ENCODE peak calls at places on chromosomes 2 and 18, in five cellular contexts. N, K, F, S and I are unnamed samples.

GRCh38 chr18:944440-944839 is 39.8 kb downstream of the ADCYAP1 start:
- DNase-seq in S (no peak), N (no peak), K (no peak), F (no peak), I (no peak)

GRCh38 chr2:152542344-152542994 is 174.8 kb downstream of the PRPF40A start:
- DNase-seq in K (no peak), N (no peak), S (no peak), F (no peak), I (no peak)

GRCh38 chr2:140454717-140455116 is 1674.5 kb upstream of the NXPH2 start:
- DNase-seq in N (peak; percentile 36), S (no peak), F (no peak), K (no peak), I (no peak)

GRCh38 chr2:147297820-147298219 is 547.0 kb upstream of the ACVR2A start:
- DNase-seq in N (no peak), K (no peak), S (no peak), F (no peak), I (no peak)

GRCh38 chr2:108616731-108617161 is 82.5 kb downstream of the LIMS1 start:
- DNase-seq in S (peak; percentile 49), K (no peak), F (no peak), N (no peak), I (peak; percentile 34)

GRCh38 chr2:134140251-134140661 is 113.6 kb upstream of the MGAT5 start:
- DNase-seq in F (no peak), K (no peak), N (no peak), S (no peak), I (peak; percentile 33)

GRCh38 chr2:170812716-170813585 is 3.7 kb upstream of the GAD1 start:
- DNase-seq in S (peak; percentile 37), N (peak; percentile 55), K (peak; percentile 95), F (no peak), I (peak; percentile 26)

GRCh38 chr18:33802955-33803354 is 224.9 kb downstream of the ASXL3 start:
- DNase-seq in K (no peak), N (no peak), S (peak; percentile 21), F (no peak), I (peak; percentile 74)

GRCh38 chr2:216274194-216274593 is 98.1 kb downstream of the MARCHF4 start:
- DNase-seq in N (no peak), F (no peak), K (no peak), S (no peak), I (no peak)

GRCh38 chr2:55871637-55872036 is 51.9 kb downstream of the EFEMP1 start:
- DNase-seq in N (no peak), K (no peak), S (no peak), F (no peak), I (no peak)

GRCh38 chr2:174336403-174337336 is 1.9 kb downstream of the SP9 start:
- DNase-seq in F (no peak), S (no peak), N (no peak), K (peak; percentile 86), I (peak; percentile 54)

GRCh38 chr18:48441405-48441881 is 32.3 kb upstream of the ZBTB7C start:
- DNase-seq in K (no peak), N (no peak), S (peak; percentile 46), F (peak; percentile 43), I (peak; percentile 76)

GRCh38 chr2:2800697-2801096 is 469.6 kb upstream of the MYT1L start:
- DNase-seq in N (no peak), K (no peak), F (no peak), S (no peak), I (no peak)

GRCh38 chr2:121735520-121736074 is 1.1 kb downstream of the NIFK start:
- DNase-seq in S (no peak), F (no peak), K (no peak), N (no peak), I (no peak)

GRCh38 chr2:162318280-162319222 is at the start of gene IFIH1:
- DNase-seq in K (peak; percentile 74), N (peak; percentile 68), S (peak; percentile 81), F (peak; percentile 83), I (peak; percentile 84)

GRCh38 chr2:221680548-221680947 is 108.4 kb upstream of the EPHA4 start:
- DNase-seq in N (no peak), F (no peak), K (no peak), S (no peak), I (no peak)

GRCh38 chr2:203656522-203657287 is 49.7 kb upstream of the CD28 start:
- DNase-seq in F (peak; percentile 38), S (peak; percentile 80), N (no peak), K (peak; percentile 48), I (peak; percentile 31)

GRCh38 chr18:69358197-69358895 is 42.3 kb upstream of the DOK6 start:
- DNase-seq in F (no peak), S (no peak), N (no peak), K (no peak), I (no peak)

GRCh38 chr2:2234398-2234797 is 96.7 kb downstream of the MYT1L start:
- DNase-seq in N (no peak), K (peak; percentile 22), F (no peak), S (no peak), I (no peak)

GRCh38 chr2:177165103-177165583 is 47.5 kb upstream of the HNRNPA3 start:
- DNase-seq in K (peak; percentile 43), F (no peak), N (no peak), S (no peak), I (no peak)

GRCh38 chr18:46273861-46274260 is 169.7 kb downstream of the HAUS1 start:
- DNase-seq in K (peak; percentile 46), F (no peak), N (no peak), S (peak; percentile 43), I (no peak)

GRCh38 chr2:80258321-80258720 is 46.2 kb downstream of the LRRTM1 start:
- DNase-seq in S (no peak), K (no peak), F (no peak), N (no peak), I (no peak)

GRCh38 chr2:170421175-170421687 is 243.3 kb downstream of the MYO3B start:
- DNase-seq in K (no peak), N (no peak), F (no peak), S (no peak), I (no peak)

GRCh38 chr18:49558356-49558755 is 3.5 kb upstream of the LIPG start:
- DNase-seq in N (no peak), K (no peak), F (no peak), S (no peak), I (no peak)

GRCh38 chr2:168166902-168167510 is 80.4 kb downstream of the STK39 start:
- DNase-seq in N (no peak), K (no peak), F (no peak), S (no peak), I (no peak)

GRCh38 chr2:25347846-25348245 is 6.1 kb upstream of the DNMT3A start:
- DNase-seq in F (no peak), N (peak; percentile 16), K (no peak), S (no peak), I (no peak)

DNA sequence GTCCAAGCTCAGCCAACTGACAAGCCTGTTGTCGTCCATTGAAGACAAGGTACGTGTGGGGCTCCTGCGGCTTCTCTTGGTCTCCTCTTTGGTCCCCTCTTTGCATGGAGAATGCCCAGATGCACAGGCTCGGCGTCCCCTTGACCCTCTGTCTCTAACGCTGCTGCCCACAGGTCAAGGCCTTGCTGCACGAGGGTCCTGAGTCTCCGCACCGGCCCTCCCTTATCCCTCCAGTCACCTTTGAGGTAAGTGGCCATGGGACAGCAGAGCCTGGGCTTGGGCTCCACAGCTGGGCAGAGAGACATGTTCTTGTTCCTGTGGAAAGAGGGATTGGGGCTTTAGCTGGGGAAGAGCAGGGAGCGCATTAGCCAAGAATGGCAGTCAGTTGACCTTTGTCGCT is 86.1 kb downstream of the INPP5D start:
- DNase-seq in K (no peak), F (no peak), N (no peak), S (no peak), I (no peak)
- H3K27ac ChIP-seq in K (no peak overlapping the region), F (no peak overlapping the region), N (no peak overlapping the region), S (no peak overlapping the region), I (no peak overlapping the region)

GRCh38 chr2:197878792-197879191 is 74.4 kb downstream of the PLCL1 start:
- DNase-seq in N (no peak), S (no peak), F (no peak), K (peak; percentile 44), I (no peak)

GRCh38 chr2:197875736-197876135 is 71.3 kb downstream of the PLCL1 start:
- DNase-seq in S (no peak), N (no peak), F (no peak), K (peak; percentile 46), I (no peak)

GRCh38 chr2:197873293-197873701 is 68.9 kb downstream of the PLCL1 start:
- DNase-seq in K (peak; percentile 85), S (no peak), F (peak; percentile 35), N (peak; percentile 32), I (no peak)

GRCh38 chr2:197877038-197877437 is 72.6 kb downstream of the PLCL1 start:
- DNase-seq in S (no peak), K (no peak), N (no peak), F (no peak), I (no peak)

DNA sequence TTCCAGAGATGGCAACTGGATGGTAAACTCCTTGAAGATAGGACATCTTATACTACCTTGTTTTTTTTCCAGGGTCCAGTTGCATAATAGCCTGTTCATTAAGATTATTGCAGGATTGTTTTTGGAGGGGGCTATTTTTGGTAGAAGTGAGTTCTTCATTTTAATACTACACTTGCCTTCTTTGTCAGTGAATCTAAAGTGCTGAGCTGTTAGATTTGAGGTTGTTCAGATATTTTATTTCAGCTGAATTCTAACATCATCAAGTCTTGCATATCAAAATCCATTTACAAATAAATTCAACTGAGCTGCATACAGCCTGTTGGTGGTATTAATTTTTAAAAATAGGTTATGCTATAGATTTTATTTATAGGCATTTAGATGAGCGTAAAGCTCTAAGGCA is 72.1 kb downstream of the PLCL1 start:
- DNase-seq in N (no peak), K (no peak), F (no peak), S (no peak), I (no peak)
- H3K27ac ChIP-seq in N (no peak overlapping the region), K (no peak overlapping the region), F (no peak overlapping the region), S (no peak overlapping the region), I (no peak overlapping the region)

DNA sequence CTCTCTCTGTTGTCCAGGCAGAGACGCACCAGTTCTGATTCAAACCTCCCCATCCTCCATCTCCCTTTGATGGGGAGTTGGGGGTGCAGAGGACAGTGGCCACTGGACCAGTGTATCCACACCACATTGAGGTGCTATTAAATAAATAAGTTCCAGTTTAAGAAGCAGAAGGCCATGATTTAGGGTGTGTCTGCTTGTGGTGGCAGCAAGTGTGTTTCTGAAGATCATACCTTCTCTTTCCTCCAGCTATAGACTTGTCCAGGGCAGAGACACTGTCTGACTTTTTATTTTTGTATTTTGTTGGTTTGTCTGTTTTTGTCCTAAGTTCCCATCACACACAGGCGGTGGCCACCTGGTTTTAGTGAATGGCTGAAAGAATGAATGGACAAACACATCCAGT is 16.5 kb upstream of the INO80C start:
- DNase-seq in S (no peak), K (no peak), N (no peak), F (no peak), I (no peak)
- H3K27ac ChIP-seq in S (no peak overlapping the region), K (no peak overlapping the region), N (no peak overlapping the region), F (no peak overlapping the region), I (no peak overlapping the region)

GRCh38 chr2:19752500-19752899 is 149.3 kb downstream of the TTC32 start:
- DNase-seq in N (no peak), K (no peak), F (no peak), S (no peak), I (no peak)

GRCh38 chr2:19753818-19754217 is 148.0 kb downstream of the TTC32 start:
- DNase-seq in K (no peak), S (no peak), N (no peak), F (no peak), I (no peak)

GRCh38 chr2:19757586-19757985 is 144.2 kb downstream of the TTC32 start:
- DNase-seq in F (no peak), N (no peak), K (no peak), S (no peak), I (no peak)

GRCh38 chr2:19753314-19753713 is 148.5 kb downstream of the TTC32 start:
- DNase-seq in K (no peak), F (no peak), S (no peak), N (no peak), I (no peak)

GRCh38 chr2:19754907-19755306 is 146.9 kb downstream of the TTC32 start:
- DNase-seq in S (peak; percentile 34), F (no peak), K (no peak), N (no peak), I (no peak)
- H3K27ac ChIP-seq in S (no peak overlapping the region), F (no peak overlapping the region), K (no peak overlapping the region), N (no peak overlapping the region), I (no peak overlapping the region)